ENCODE peak calls at places on chromosomes 12 and 14, in eight cellular contexts. A, F, M, K, Z, Y, R and S are unnamed samples.

GRCh38 chr12:121816925-121817647 is 13.3 kb downstream of the SETD1B start:
- DNase-seq in Z (no peak), M (no peak), Y (no peak), R (no peak), K (no peak), A (peak), F (no peak), S (no peak)

GRCh38 chr12:110114596-110114995 is 9.6 kb upstream of the IFT81 start:
- DNase-seq in F (no peak), Y (no peak), Z (no peak), K (no peak), R (no peak), A (no peak), M (no peak), S (no peak)

GRCh38 chr12:14317362-14318146 is 47.9 kb upstream of the ATF7IP start:
- DNase-seq in M (no peak), F (no peak), A (no peak), Z (no peak), R (no peak), K (no peak), Y (no peak), S (no peak)

GRCh38 chr12:127245437-127245836 is 1021.5 kb upstream of the TMEM132C start:
- DNase-seq in M (no peak), F (peak), R (no peak), Y (no peak), A (no peak), Z (peak), K (no peak), S (no peak)

GRCh38 chr12:47686645-47687240 is 19.1 kb downstream of the RPAP3 start:
- DNase-seq in R (no peak), M (no peak), Z (peak), F (peak), K (no peak), A (no peak), Y (no peak), S (peak)

GRCh38 chr14:89504602-89505320 is 87.7 kb upstream of the FOXN3 start:
- DNase-seq in A (no peak), R (no peak), Z (peak), K (peak), F (peak), Y (peak), M (no peak), S (no peak)

GRCh38 chr12:32558941-32559340 is 120.2 kb upstream of the DNM1L start:
- DNase-seq in R (no peak), F (peak), A (no peak), Z (peak), Y (no peak), M (no peak), K (peak), S (no peak)

GRCh38 chr12:30926243-30927209 is at the start of gene TSPAN11:
- DNase-seq in K (no peak), Z (peak), A (peak), M (peak), R (no peak), F (peak), Y (peak), S (peak)

GRCh38 chr12:43914391-43914790 is 78.5 kb downstream of the TMEM117 start:
- DNase-seq in A (no peak), K (no peak), Z (no peak), R (no peak), F (no peak), M (no peak), Y (no peak), S (no peak)

GRCh38 chr12:54682674-54683073 is 34.5 kb upstream of the DCD start:
- DNase-seq in M (no peak), Z (no peak), A (no peak), F (no peak), K (no peak), Y (no peak), R (no peak), S (no peak)

GRCh38 chr12:123034865-123035264 is 54.4 kb downstream of the ARL6IP4 start:
- DNase-seq in M (no peak), K (no peak), R (no peak), Z (peak), F (peak), Y (no peak), A (peak), S (no peak)

GRCh38 chr12:88897723-88898122 is 317.5 kb upstream of the KITLG start:
- DNase-seq in Y (no peak), Z (no peak), K (no peak), A (no peak), M (no peak), R (no peak), F (peak), S (peak)